ENCODE peak calls at places on chromosome 17, in five cellular contexts. P is H1, N is mesenchymal stem cell, K is H9, H is IMR-90. A is an unnamed sample.
A peak's percentile ranks its signal among the peaks of the same experiment; 100 is the strongest.

GRCh38 chr17:32483451-32484019 is 3.3 kb upstream of the CDK5R1 start:
- DNase-seq in P (no peak), N (peak; percentile 74), K (peak; percentile 92), H (peak; percentile 61), A (no peak)

GRCh38 chr17:35799942-35800341 is 4.5 kb upstream of the MMP28 start:
- DNase-seq in P (no peak), N (no peak), K (no peak), H (no peak), A (no peak)

GRCh38 chr17:58630883-58631522 is 60.8 kb downstream of the TEX14 start:
- DNase-seq in P (peak; percentile 77), N (peak; percentile 99), K (peak; percentile 92), H (no peak), A (peak; percentile 97)

GRCh38 chr17:46109603-46110189 is 83.5 kb downstream of the KANSL1 start:
- DNase-seq in P (no peak), N (no peak), K (no peak), H (no peak), A (no peak)

GRCh38 chr17:50923611-50924010 is 57.5 kb upstream of the TOB1 start:
- DNase-seq in P (no peak), N (no peak), K (no peak), H (no peak), A (no peak)

GRCh38 chr17:82881900-82882714 is 42.3 kb upstream of the ZNF750 start:
- DNase-seq in P (no peak), N (no peak), K (no peak), H (no peak), A (peak; percentile 41)

GRCh38 chr17:33121756-33122155 is 130.1 kb downstream of the SPACA3 start:
- DNase-seq in P (no peak), N (no peak), K (no peak), H (no peak), A (no peak)

GRCh38 chr17:28216528-28216927 is 102.5 kb upstream of the TMEM97 start:
- DNase-seq in P (no peak), N (peak; percentile 15), K (no peak), H (peak; percentile 49), A (no peak)

GRCh38 chr17:49787932-49788442 is 494 bp upstream of the KAT7 start:
- DNase-seq in P (no peak), N (no peak), K (peak; percentile 47), H (no peak), A (no peak)

GRCh38 chr17:64036198-64036922 is 15.9 kb upstream of the ICAM2 start:
- DNase-seq in P (no peak), N (no peak), K (peak; percentile 92), H (no peak), A (no peak)

GRCh38 chr17:19877546-19877945 is 9.8 kb upstream of the ULK2 start:
- DNase-seq in P (no peak), N (no peak), K (no peak), H (no peak), A (no peak)

GRCh38 chr17:50049636-50050035 is 6.3 kb upstream of the ITGA3 start:
- DNase-seq in P (no peak), N (no peak), K (peak; percentile 44), H (no peak), A (no peak)

GRCh38 chr17:12034538-12034937 is 13.9 kb downstream of the MAP2K4 start:
- DNase-seq in P (no peak), N (no peak), K (no peak), H (no peak), A (no peak)

GRCh38 chr17:32161506-32162365 is 19.4 kb downstream of the RHOT1 start:
- DNase-seq in P (no peak), N (peak; percentile 78), K (no peak), H (peak; percentile 93), A (no peak)

GRCh38 chr17:72614871-72615626 is 477.4 kb downstream of the SLC39A11 start:
- DNase-seq in P (no peak), N (peak; percentile 54), K (no peak), H (peak; percentile 74), A (no peak)

GRCh38 chr17:72677108-72677507 is 415.4 kb downstream of the SLC39A11 start:
- DNase-seq in P (no peak), N (no peak), K (no peak), H (no peak), A (no peak)

GRCh38 chr17:2401426-2402221 is 764 bp upstream of the MNT start:
- DNase-seq in P (peak; percentile 93), N (peak; percentile 100), K (peak; percentile 100), H (peak; percentile 99), A (peak; percentile 100)

GRCh38 chr17:2403044-2403443 is 2.2 kb upstream of the MNT start:
- DNase-seq in P (no peak), N (no peak), K (no peak), H (no peak), A (no peak)

GRCh38 chr17:2400877-2401425 is at the start of gene MNT:
- DNase-seq in P (peak; percentile 82), N (peak; percentile 95), K (peak; percentile 98), H (peak; percentile 92), A (peak; percentile 92)

GRCh38 chr17:2400474-2400866 is 390 bp downstream of the MNT start:
- DNase-seq in P (no peak), N (peak; percentile 70), K (peak; percentile 82), H (no peak), A (peak; percentile 77)

GRCh38 chr17:2402517-2402916 is 1.7 kb upstream of the MNT start:
- DNase-seq in P (no peak), N (no peak), K (no peak), H (no peak), A (no peak)
- H2BK5ac ChIP-seq in P (no peak overlapping the region), N (no peak overlapping the region), K (no peak overlapping the region), H (peak overlapping the region; percentile 83), A (peak overlapping the region; percentile 61)

GRCh38 chr17:7208754-7209460 is 10.7 kb downstream of the DLG4 start:
- DNase-seq in P (no peak), N (no peak), K (peak; percentile 24), H (no peak), A (no peak)

GRCh38 chr17:7208027-7208571 is 11.5 kb downstream of the DLG4 start:
- DNase-seq in P (no peak), N (no peak), K (peak; percentile 93), H (no peak), A (no peak)

GRCh38 chr17:7204828-7205461 is 14.7 kb downstream of the DLG4 start:
- DNase-seq in P (peak; percentile 89), N (peak; percentile 93), K (peak; percentile 99), H (peak; percentile 85), A (peak; percentile 53)

GRCh38 chr17:7204335-7204734 is 15.3 kb downstream of the DLG4 start:
- DNase-seq in P (no peak), N (no peak), K (no peak), H (no peak), A (no peak)

DNA sequence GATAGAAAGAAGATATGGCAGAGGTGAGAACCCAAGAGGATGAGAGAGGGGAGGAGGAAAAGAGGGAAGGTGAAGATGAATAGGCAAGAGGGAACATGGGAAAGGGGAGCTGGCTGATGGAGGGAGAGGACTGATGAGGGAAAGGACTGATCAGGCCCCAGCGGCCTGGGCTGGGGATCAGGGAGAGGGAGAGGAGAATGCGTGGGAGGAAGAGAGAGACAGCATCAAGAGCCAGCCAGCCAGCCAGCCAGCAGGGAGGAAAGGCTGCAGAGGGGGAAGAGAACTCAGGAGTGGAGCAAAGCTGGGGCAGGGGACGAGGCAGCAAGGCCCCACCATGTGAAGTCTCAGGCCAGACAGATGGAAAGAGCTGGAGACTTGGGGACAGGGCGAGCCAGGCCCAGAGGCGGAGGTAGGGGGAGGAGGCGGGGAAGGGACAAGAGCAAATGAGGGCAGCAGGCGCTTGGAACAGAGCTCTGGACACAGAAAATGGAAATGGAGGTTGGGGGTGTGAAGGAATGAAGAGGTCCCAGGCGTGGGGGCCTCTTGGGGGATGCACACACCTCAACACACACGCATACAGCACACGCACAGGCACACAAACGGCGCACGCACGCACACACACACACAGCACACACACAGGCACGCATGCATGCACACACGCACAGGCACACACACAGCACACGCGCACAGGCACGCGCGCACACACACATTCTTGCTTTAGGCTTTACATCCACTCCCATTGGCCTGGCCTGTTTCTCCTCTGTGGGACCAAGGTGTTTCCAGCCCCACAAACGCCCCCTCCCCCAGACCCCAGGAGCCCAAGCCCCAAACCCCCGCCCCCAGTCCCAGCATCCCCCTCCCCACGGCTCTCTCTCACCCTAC is 12.3 kb downstream of the DLG4 start:
- DNase-seq in P (no peak), N (no peak), K (peak; percentile 36), H (peak; percentile 33), A (no peak)
- H4K91ac ChIP-seq in P (peak overlapping the region; percentile 100), N (no peak overlapping the region), K (no peak overlapping the region), H (no peak overlapping the region), A (no peak overlapping the region)

DNA sequence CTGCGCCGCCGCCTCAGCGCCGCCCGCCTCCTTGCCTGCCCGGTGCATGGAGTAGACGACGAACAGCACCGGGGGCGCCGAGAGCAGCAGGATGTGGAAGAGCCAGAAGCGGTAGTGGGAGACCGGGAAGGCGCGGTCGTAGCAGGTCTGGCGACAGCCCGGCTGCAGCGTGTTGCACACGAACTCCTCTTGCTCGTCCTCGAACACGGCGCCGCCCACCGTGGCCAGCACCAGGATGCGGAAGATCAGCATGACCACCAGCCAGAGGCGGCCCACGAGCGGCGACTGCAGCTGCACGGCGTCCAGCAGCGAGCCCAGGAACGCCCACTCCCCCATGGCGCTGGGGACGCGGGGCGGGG is 1.1 kb downstream of the GJD3 start:
- DNase-seq in P (no peak), N (no peak), K (no peak), H (no peak), A (no peak)
- H2BK5ac ChIP-seq in P (no peak overlapping the region), N (no peak overlapping the region), K (no peak overlapping the region), H (no peak overlapping the region), A (no peak overlapping the region)

DNA sequence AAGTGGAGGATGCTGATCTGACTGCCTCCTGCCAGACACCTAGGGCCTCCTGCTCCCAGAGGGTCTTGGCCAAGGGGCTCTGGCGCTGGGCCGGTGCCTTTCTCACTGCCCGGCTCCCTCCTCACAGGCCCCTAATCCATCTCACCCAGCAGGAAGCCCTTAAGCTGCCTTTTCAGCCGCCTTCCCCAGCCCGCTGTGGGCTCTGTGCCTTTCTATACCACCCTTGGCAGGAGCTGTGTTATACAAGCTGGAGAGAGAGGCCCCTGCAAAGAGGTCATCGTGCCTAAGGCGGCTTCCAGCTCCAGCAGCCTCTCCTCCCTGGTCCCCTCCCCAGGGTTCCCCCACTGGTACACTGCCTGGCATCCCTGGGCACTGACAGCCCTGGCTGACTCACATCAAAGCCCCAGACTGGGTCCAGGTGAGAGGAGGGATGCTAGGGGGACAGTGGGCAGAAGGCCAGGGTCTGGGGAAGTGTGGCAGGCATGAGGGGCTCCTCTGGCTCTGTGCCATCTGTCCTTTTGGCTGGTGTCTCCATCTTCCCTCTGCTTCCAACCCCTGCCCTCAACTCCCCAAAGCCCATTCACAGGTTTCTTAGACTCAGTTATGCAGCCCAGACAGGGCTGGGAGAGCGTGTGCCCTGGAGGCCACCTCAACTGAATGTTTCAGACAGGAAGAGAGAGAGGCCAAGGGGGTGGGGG is 15.3 kb upstream of the FZD2 start:
- DNase-seq in P (no peak), N (no peak), K (peak; percentile 77), H (no peak), A (no peak)
- H4K91ac ChIP-seq in P (peak overlapping the region; percentile 25), N (peak overlapping the region; percentile 100), K (no peak overlapping the region), H (peak overlapping the region; percentile 100), A (peak overlapping the region; percentile 94)

DNA sequence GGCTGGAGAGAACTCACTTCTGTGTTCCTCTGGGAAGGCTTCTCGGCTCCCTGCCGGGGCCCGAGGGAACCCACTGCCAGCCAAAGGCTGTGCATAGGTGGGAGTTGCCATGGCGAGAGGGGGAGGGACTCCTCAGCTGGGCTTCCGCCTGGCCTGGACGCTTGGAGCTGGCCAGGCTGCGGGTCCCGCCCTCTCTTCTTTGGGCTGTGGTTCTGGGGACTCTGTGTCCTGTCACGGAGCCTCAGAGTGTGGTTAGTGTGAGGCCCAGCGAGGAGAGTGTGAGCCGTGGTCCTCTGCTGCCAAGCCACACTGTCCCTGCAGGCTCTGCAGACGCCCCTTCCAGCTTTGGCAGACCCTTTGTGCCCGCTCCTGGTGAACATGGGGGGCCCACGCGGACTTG is 123.1 kb downstream of the OR1D5 start:
- DNase-seq in P (no peak), N (no peak), K (peak; percentile 72), H (no peak), A (no peak)
- H2BK5ac ChIP-seq in P (no peak overlapping the region), N (no peak overlapping the region), K (no peak overlapping the region), H (no peak overlapping the region), A (no peak overlapping the region)

GRCh38 chr17:80781851-80782277 is 209.8 kb upstream of the CHMP6 start:
- DNase-seq in P (no peak), N (no peak), K (peak; percentile 31), H (no peak), A (no peak)
- H4K91ac ChIP-seq in P (no peak overlapping the region), N (peak overlapping the region; percentile 95), K (no peak overlapping the region), H (peak overlapping the region; percentile 83), A (peak overlapping the region; percentile 82)

A was measured in trophoblast cell.